ENCODE peak calls at places on chromosomes 3 and 15, in seven cellular contexts. One of them, this sample, is unnamed. For H3K36me3, the result is how much of the 10 kb centered on the place peaks cover.

GRCh38 chr3:195458188-195458800 is 15.5 kb upstream of the ACAP2 start:
- DNase-seq in mesenchymal stem cell: peak
- DNase-seq in psoas muscle: no peak
- DNase-seq in bronchial epithelial cell: no peak
- DNase-seq in fibroblast of lung: peak
- DNase-seq in PC-9: no peak
- DNase-seq in Panc1: no peak
- DNase-seq in this sample: no peak

GRCh38 chr15:85859671-85860070 is 64.9 kb upstream of the KLHL25 start:
- DNase-seq in fibroblast of lung: no peak
- DNase-seq in bronchial epithelial cell: no peak
- DNase-seq in PC-9: no peak
- DNase-seq in psoas muscle: no peak
- DNase-seq in mesenchymal stem cell: no peak
- DNase-seq in Panc1: no peak
- DNase-seq in this sample: no peak

GRCh38 chr3:150428562-150428961 is 20.5 kb downstream of the TSC22D2 start:
- DNase-seq in Panc1: no peak
- DNase-seq in bronchial epithelial cell: no peak
- DNase-seq in fibroblast of lung: peak
- DNase-seq in mesenchymal stem cell: peak
- DNase-seq in psoas muscle: no peak
- DNase-seq in PC-9: no peak
- DNase-seq in this sample: peak

GRCh38 chr3:132354916-132355702 is 37.9 kb downstream of the ACP3 start:
- DNase-seq in mesenchymal stem cell: no peak
- DNase-seq in Panc1: no peak
- DNase-seq in bronchial epithelial cell: peak
- DNase-seq in psoas muscle: no peak
- DNase-seq in PC-9: no peak
- DNase-seq in fibroblast of lung: no peak
- DNase-seq in this sample: no peak

GRCh38 chr15:93317772-93318171 is 228.8 kb upstream of the RGMA start:
- DNase-seq in fibroblast of lung: no peak
- DNase-seq in bronchial epithelial cell: no peak
- DNase-seq in Panc1: no peak
- DNase-seq in psoas muscle: no peak
- DNase-seq in PC-9: no peak
- DNase-seq in mesenchymal stem cell: no peak
- DNase-seq in this sample: no peak

GRCh38 chr3:111910806-111911205 is 51.7 kb downstream of the PHLDB2 start:
- DNase-seq in bronchial epithelial cell: no peak
- DNase-seq in Panc1: no peak
- DNase-seq in fibroblast of lung: peak
- DNase-seq in mesenchymal stem cell: peak
- DNase-seq in PC-9: no peak
- DNase-seq in psoas muscle: no peak
- DNase-seq in this sample: peak

GRCh38 chr15:68379759-68380290 is 52.1 kb downstream of the ITGA11 start:
- DNase-seq in Panc1: no peak
- DNase-seq in psoas muscle: no peak
- DNase-seq in fibroblast of lung: peak
- DNase-seq in mesenchymal stem cell: peak
- DNase-seq in bronchial epithelial cell: no peak
- DNase-seq in PC-9: no peak
- DNase-seq in this sample: peak

GRCh38 chr15:100265641-100266035 is 76.1 kb downstream of the ADAMTS17 start:
- DNase-seq in fibroblast of lung: no peak
- DNase-seq in bronchial epithelial cell: no peak
- DNase-seq in mesenchymal stem cell: no peak
- DNase-seq in Panc1: no peak
- DNase-seq in psoas muscle: no peak
- DNase-seq in PC-9: no peak
- DNase-seq in this sample: no peak

GRCh38 chr3:184258926-184259325 is 2.4 kb downstream of the CAMK2N2 start:
- DNase-seq in bronchial epithelial cell: no peak
- DNase-seq in mesenchymal stem cell: no peak
- DNase-seq in fibroblast of lung: no peak
- DNase-seq in psoas muscle: no peak
- DNase-seq in PC-9: no peak
- DNase-seq in Panc1: no peak
- DNase-seq in this sample: no peak

GRCh38 chr15:32843211-32843907 is 125.6 kb downstream of the GREM1 start:
- DNase-seq in mesenchymal stem cell: no peak
- DNase-seq in Panc1: no peak
- DNase-seq in fibroblast of lung: no peak
- DNase-seq in PC-9: no peak
- DNase-seq in bronchial epithelial cell: no peak
- DNase-seq in psoas muscle: no peak
- DNase-seq in this sample: peak

GRCh38 chr3:150184426-150185071 is 213.9 kb upstream of the PFN2 start:
- DNase-seq in Panc1: peak
- DNase-seq in fibroblast of lung: peak
- DNase-seq in PC-9: peak
- DNase-seq in psoas muscle: no peak
- DNase-seq in bronchial epithelial cell: peak
- DNase-seq in mesenchymal stem cell: no peak
- DNase-seq in this sample: peak

GRCh38 chr15:98604983-98605382 is 43.4 kb upstream of the IGF1R start:
- DNase-seq in PC-9: no peak
- DNase-seq in Panc1: no peak
- DNase-seq in fibroblast of lung: no peak
- DNase-seq in psoas muscle: no peak
- DNase-seq in bronchial epithelial cell: no peak
- DNase-seq in mesenchymal stem cell: no peak
- DNase-seq in this sample: no peak

GRCh38 chr3:109098245-109098644 is 19.7 kb downstream of the MORC1 start:
- DNase-seq in psoas muscle: no peak
- DNase-seq in mesenchymal stem cell: no peak
- DNase-seq in Panc1: no peak
- DNase-seq in PC-9: no peak
- DNase-seq in fibroblast of lung: no peak
- DNase-seq in bronchial epithelial cell: peak
- DNase-seq in this sample: no peak

GRCh38 chr3:143327388-143327787 is 207.8 kb downstream of the CHST2 start:
- DNase-seq in bronchial epithelial cell: peak
- DNase-seq in Panc1: no peak
- DNase-seq in psoas muscle: no peak
- DNase-seq in fibroblast of lung: peak
- DNase-seq in mesenchymal stem cell: no peak
- DNase-seq in PC-9: no peak
- DNase-seq in this sample: peak

GRCh38 chr3:73070675-73071575 is 9.5 kb downstream of the EBLN2 start:
- DNase-seq in PC-9: no peak
- DNase-seq in fibroblast of lung: peak
- DNase-seq in Panc1: no peak
- DNase-seq in bronchial epithelial cell: no peak
- DNase-seq in psoas muscle: no peak
- DNase-seq in mesenchymal stem cell: peak
- DNase-seq in this sample: peak

GRCh38 chr15:54149115-54149531 is 170.9 kb downstream of the UNC13C start:
- DNase-seq in PC-9: no peak
- DNase-seq in fibroblast of lung: no peak
- DNase-seq in mesenchymal stem cell: no peak
- DNase-seq in psoas muscle: no peak
- DNase-seq in Panc1: no peak
- DNase-seq in bronchial epithelial cell: peak
- DNase-seq in this sample: no peak

GRCh38 chr3:50204804-50205718 is at the start of gene SLC38A3:
- DNase-seq in PC-9: no peak
- DNase-seq in psoas muscle: peak
- DNase-seq in bronchial epithelial cell: no peak
- DNase-seq in Panc1: no peak
- DNase-seq in mesenchymal stem cell: no peak
- DNase-seq in fibroblast of lung: no peak
- DNase-seq in this sample: peak
- H3K4me3 ChIP-seq in PC-9: no peak
- H3K4me3 ChIP-seq in psoas muscle: peak
- H3K4me3 ChIP-seq in bronchial epithelial cell: no peak
- H3K4me3 ChIP-seq in Panc1: peak
- H3K4me3 ChIP-seq in mesenchymal stem cell: peak
- H3K4me3 ChIP-seq in fibroblast of lung: peak
- H3K4me3 ChIP-seq in this sample: no peak

GRCh38 chr3:9780920-9781319 is 11.2 kb upstream of the CAMK1 start:
- DNase-seq in bronchial epithelial cell: no peak
- DNase-seq in fibroblast of lung: no peak
- DNase-seq in Panc1: no peak
- DNase-seq in mesenchymal stem cell: no peak
- DNase-seq in psoas muscle: no peak
- DNase-seq in PC-9: no peak
- DNase-seq in this sample: no peak
- H3K36me3 ChIP-seq in bronchial epithelial cell: under half
- H3K36me3 ChIP-seq in fibroblast of lung: under half
- H3K36me3 ChIP-seq in Panc1: under half
- H3K36me3 ChIP-seq in mesenchymal stem cell: half or more
- H3K36me3 ChIP-seq in psoas muscle: half or more
- H3K36me3 ChIP-seq in PC-9: under half
- H3K36me3 ChIP-seq in this sample: under half

DNA sequence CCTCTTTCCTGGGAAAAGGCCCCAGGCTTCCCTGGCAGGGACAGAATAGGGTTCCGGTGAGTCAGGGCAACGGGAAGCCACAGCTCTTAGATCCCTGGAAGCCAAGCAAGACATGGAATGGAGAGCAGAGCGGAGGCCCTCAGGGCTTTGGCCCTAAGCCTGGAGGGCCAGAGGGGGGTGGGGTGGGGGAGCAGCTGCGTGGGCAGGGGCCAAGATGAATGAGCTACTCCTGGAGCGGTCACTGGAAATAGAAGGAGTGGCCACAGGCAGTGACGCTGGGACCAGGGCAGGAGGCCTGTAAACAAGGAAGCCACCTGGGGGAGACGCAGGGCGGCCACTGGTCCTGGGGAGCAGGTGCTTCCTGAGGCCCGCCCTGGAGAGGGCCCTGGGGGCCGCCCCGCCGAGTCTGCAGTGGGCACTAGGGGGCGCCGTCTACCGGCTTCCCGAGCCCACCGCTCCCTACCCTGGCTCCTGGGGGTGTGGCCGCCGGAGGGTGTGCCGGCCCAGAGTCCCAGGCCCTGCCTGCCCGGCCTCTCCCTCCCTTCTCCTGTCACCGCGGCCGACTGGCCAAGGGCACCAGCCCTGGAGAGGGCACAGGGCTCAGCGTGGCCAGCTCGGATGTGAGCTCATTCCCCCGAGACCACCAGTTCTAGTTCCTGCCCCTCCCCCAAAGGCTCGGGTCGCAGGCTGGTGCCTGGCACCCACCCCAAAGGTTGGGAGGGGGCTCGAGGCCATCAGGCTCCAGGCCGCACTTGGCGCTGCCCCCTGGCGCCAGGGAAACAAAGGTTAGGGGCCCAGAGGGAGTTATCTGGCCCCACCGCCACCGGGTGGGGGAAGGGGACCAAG is 12.1 kb downstream of the VPS18 start:
- DNase-seq in Panc1: no peak
- DNase-seq in mesenchymal stem cell: peak
- DNase-seq in psoas muscle: peak
- DNase-seq in bronchial epithelial cell: peak
- DNase-seq in fibroblast of lung: peak
- DNase-seq in PC-9: peak
- DNase-seq in this sample: peak
- H3K4me3 ChIP-seq in Panc1: peak
- H3K4me3 ChIP-seq in mesenchymal stem cell: peak
- H3K4me3 ChIP-seq in psoas muscle: peak
- H3K4me3 ChIP-seq in bronchial epithelial cell: peak
- H3K4me3 ChIP-seq in fibroblast of lung: peak
- H3K4me3 ChIP-seq in PC-9: peak
- H3K4me3 ChIP-seq in this sample: peak

DNA sequence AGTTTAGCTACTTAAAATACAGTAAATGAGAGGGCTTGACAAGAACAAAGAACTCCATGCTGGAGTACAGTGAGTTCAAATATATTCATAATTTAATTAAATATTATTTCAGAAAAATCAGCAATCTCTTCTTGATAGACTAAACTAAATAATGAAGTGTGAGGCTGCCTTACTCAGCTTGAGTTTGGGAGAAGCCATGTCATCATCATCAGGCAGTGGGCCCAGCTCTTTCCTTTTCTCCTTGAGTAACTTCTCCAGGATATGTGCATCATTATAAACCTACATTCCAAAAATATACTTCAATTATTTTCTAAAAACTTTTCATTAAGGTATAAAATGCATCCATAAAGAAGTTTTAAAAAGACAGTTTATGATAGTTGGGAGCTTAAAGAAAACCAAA is 70.5 kb downstream of the PBRM1 start:
- DNase-seq in Panc1: no peak
- DNase-seq in mesenchymal stem cell: no peak
- DNase-seq in fibroblast of lung: peak
- DNase-seq in bronchial epithelial cell: no peak
- DNase-seq in psoas muscle: no peak
- DNase-seq in PC-9: no peak
- DNase-seq in this sample: no peak
- H3K36me3 ChIP-seq in Panc1: under half
- H3K36me3 ChIP-seq in mesenchymal stem cell: half or more
- H3K36me3 ChIP-seq in fibroblast of lung: under half
- H3K36me3 ChIP-seq in bronchial epithelial cell: under half
- H3K36me3 ChIP-seq in psoas muscle: half or more
- H3K36me3 ChIP-seq in PC-9: under half
- H3K36me3 ChIP-seq in this sample: half or more

This sample was measured in adipocyte.